ENCODE peak calls at places on chromosomes 4 and X, in seven cellular contexts. N is heart right ventricle, B is mesendoderm, M is mucosa of descending colon, C is thyroid gland, F is mammary epithelial cell, A is prostate gland. D is an unnamed sample. For H3K4me1, the result is how much of the 10 kb centered on the place peaks cover.

GRCh38 chr4:2652415-2653155 is 103.6 kb downstream of the TNIP2 start:
- DNase-seq in M (no peak), A (no peak), B (peak), C (no peak), N (no peak), F (no peak), D (no peak)

GRCh38 chrX:139924069-139924695 is 8.7 kb downstream of the ATP11C start:
- DNase-seq in N (no peak), B (no peak), C (no peak), F (no peak), M (no peak), A (no peak), D (no peak)

GRCh38 chr4:156169011-156169410 is 215.3 kb upstream of the CTSO start:
- DNase-seq in A (no peak), F (peak), M (no peak), B (peak), C (peak), N (no peak), D (peak)

GRCh38 chr4:152691761-152692160 is 12.0 kb upstream of the TMEM154 start:
- DNase-seq in A (no peak), F (no peak), M (no peak), C (no peak), N (no peak), B (no peak), D (no peak)

GRCh38 chrX:77788050-77788449 is 2.0 kb upstream of the ATRX start:
- DNase-seq in F (no peak), B (peak), M (no peak), N (no peak), A (no peak), C (no peak), D (no peak)

GRCh38 chr4:54254915-54255246 is 25.8 kb downstream of the PDGFRA start:
- DNase-seq in C (no peak), N (no peak), F (no peak), A (no peak), B (no peak), M (no peak), D (no peak)

GRCh38 chrX:29530520-29530919 is 684.8 kb upstream of the MAGEB2 start:
- DNase-seq in A (no peak), M (no peak), F (peak), B (no peak), C (no peak), N (no peak), D (no peak)

GRCh38 chr4:52010976-52011375 is 9.2 kb downstream of the LRRC66 start:
- DNase-seq in A (no peak), M (no peak), F (no peak), B (no peak), N (no peak), C (no peak), D (no peak)

GRCh38 chr4:122412547-122412946 is 33.7 kb downstream of the ADAD1 start:
- DNase-seq in F (no peak), N (no peak), B (no peak), C (no peak), M (no peak), A (no peak), D (no peak)

GRCh38 chrX:15930585-15930984 is 76.0 kb upstream of the AP1S2 start:
- DNase-seq in A (no peak), C (no peak), M (no peak), B (peak), N (no peak), F (peak), D (no peak)

GRCh38 chr4:123943976-123944375 is 547.4 kb downstream of the SPRY1 start:
- DNase-seq in F (no peak), N (no peak), A (no peak), B (no peak), C (no peak), M (no peak), D (no peak)

GRCh38 chr4:52711271-52711670 is 40.0 kb downstream of the ERVMER34-1 start:
- DNase-seq in B (no peak), A (no peak), N (no peak), F (no peak), M (no peak), C (peak), D (no peak)

GRCh38 chr4:74097161-74097560 is 1.8 kb downstream of the CXCL2 start:
- DNase-seq in F (peak), M (no peak), N (no peak), B (no peak), A (no peak), C (no peak), D (no peak)

GRCh38 chr4:110787109-110787508 is 164.2 kb upstream of the PITX2 start:
- DNase-seq in M (no peak), A (no peak), F (no peak), C (no peak), B (no peak), N (no peak), D (no peak)

GRCh38 chrX:17377047-17377692 is 2.2 kb downstream of the NHS start:
- DNase-seq in F (peak), A (peak), M (peak), C (peak), N (peak), B (peak), D (peak)

GRCh38 chr4:69583543-69583942 is 55.9 kb downstream of the UGT2A2 start:
- DNase-seq in F (no peak), M (no peak), C (no peak), A (no peak), N (no peak), B (no peak), D (no peak)

GRCh38 chr4:116702949-116703348 is 382.4 kb downstream of the TRAM1L1 start:
- DNase-seq in B (peak), C (no peak), M (no peak), F (no peak), N (no peak), A (no peak), D (no peak)

GRCh38 chr4:148226341-148226740 is 215.9 kb downstream of the NR3C2 start:
- DNase-seq in M (no peak), A (no peak), N (no peak), F (no peak), B (no peak), C (no peak), D (no peak)

GRCh38 chr4:45215976-45216542 is 489.7 kb upstream of the GNPDA2 start:
- DNase-seq in C (no peak), N (no peak), M (no peak), B (no peak), F (no peak), A (no peak), D (no peak)

GRCh38 chr4:184248216-184248615 is 30.5 kb upstream of the ENPP6 start:
- DNase-seq in N (no peak), F (no peak), M (no peak), A (no peak), B (no peak), C (no peak), D (no peak)

DNA sequence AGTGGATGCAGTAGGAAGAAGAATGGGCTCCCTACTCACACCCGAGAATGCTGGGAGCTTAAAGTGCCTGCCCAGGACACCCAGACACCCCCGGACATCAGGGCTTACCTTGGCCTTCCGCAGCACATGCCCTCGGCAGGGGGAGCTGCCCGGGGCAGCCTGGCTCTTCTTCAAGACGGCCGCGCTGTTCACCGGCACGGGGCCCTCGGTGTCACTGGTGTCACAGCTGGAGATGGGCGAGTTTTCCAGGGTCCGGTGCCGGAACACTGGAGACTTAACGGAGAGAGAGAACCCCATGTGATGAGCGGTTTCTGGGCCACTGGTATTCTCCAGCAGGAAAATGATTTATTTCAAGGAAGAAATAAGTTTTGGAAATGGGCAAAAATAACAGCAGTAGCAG is 170.9 kb downstream of the AFAP1 start:
- DNase-seq in B (no peak), N (no peak), M (no peak), C (no peak), F (no peak), A (no peak), D (peak)
- H3K4me3 ChIP-seq in B (no peak), N (no peak), M (no peak), C (no peak), F (no peak), A (no peak), D (no peak)

GRCh38 chrX:130100180-130100579 is 10.1 kb downstream of the ELF4 start:
- DNase-seq in M (peak), C (peak), B (no peak), F (no peak), N (peak), A (no peak), D (peak)
- H3K4me1 ChIP-seq in M (under half), C (under half), B (under half), F (under half), N (under half), A (under half), D (under half)

DNA sequence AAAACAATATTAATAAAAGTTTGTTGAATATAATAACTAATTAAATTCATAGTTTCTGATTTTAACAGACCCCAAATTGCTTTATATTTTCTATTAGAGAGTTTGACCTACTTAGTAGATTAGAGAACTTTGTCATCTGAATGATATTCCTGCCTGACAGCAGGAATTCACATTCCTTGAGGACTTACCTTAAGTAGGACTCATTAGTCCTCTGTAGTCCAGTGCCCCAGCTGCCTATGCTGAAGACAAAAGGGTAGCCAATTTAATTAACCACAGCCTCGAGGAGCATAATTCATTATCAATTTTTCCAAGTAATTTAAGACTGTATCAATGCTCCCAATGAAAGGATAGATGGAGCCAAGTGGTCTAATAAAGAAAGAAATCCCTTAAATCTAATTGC is 1405.0 kb upstream of the IGFBP7 start:
- DNase-seq in B (peak), C (no peak), M (no peak), N (no peak), F (no peak), A (no peak), D (no peak)
- H3K4me3 ChIP-seq in B (no peak), C (no peak), M (no peak), N (no peak), F (no peak), A (no peak), D (no peak)

GRCh38 chr4:75668596-75668995 is 4.6 kb downstream of the G3BP2 start:
- DNase-seq in B (no peak), M (no peak), A (no peak), N (no peak), F (no peak), C (no peak), D (no peak)
- H3K4me1 ChIP-seq in B (under half), M (under half), A (under half), N (under half), F (under half), C (under half), D (under half)

DNA sequence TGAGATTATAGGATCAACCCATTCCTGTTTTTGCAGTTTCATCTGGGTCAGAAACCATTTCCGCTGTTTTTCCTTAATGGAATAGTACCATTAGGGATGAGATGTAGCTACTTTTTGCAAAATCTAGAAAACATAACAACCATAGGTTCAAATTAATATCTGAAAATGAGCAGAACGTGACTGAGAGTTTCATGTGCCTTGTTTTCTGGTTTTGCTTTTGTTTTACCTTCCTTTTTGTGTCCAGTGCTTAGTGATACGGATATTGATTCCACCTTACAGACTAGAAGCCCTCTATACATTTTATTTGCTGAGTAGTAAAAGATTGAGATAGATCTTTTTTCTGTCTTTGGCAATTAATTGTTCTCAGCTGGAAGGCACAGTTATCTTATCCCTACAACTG is 46.5 kb downstream of the SNX25 start:
- DNase-seq in N (no peak), C (no peak), F (no peak), B (no peak), A (no peak), M (no peak), D (no peak)
- H3K4me3 ChIP-seq in N (peak), C (no peak), F (no peak), B (no peak), A (no peak), M (no peak), D (peak)

DNA sequence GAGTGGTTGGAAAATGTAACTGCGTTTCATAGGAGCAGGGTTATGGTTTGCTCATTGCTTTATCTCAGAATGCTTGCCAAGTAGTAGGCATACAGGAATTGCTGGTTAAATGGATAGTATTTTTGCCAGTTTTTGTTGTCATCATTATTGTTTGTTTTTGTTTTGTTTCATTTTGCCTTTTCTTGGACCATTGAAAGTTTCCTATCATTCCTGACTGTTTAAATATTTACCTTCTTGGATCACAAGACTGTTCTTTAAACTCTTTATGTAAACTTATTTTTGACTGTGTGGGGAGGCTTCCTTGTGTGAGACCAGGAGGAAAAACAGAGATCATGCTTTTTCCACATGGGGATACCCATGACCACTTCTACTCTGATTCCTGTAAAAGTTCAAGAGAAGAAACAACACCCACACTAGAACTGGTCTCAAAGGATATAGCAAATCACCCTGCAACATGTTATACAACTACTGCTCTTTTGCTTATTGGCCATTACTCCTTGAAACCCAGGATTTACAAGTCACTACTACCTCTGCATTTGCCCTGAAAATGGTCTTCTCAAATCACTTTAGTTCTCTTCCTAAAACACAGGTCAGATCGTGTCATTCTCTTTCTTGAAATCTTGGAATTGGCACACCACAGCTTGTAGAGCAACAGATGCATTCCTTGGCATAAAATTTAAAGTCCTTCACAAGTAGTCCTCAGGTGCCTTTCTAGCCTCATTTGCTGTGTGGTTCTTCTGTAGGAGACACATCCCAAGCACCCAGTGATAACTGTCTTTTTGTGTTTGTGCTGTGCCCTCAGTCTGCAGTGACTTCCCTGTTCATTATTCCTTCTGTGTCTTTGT is 51.3 kb downstream of the FNIP2 start:
- DNase-seq in N (no peak), A (no peak), C (no peak), B (no peak), M (no peak), F (no peak), D (no peak)
- H3K4me1 ChIP-seq in N (under half), A (under half), C (under half), B (under half), M (half or more), F (under half), D (under half)

GRCh38 chr4:119142837-119143236 is 7.2 kb downstream of the MYOZ2 start:
- DNase-seq in N (no peak), C (no peak), M (no peak), A (no peak), F (no peak), B (no peak), D (no peak)

GRCh38 chr4:119136541-119136940 is 909 bp downstream of the MYOZ2 start:
- DNase-seq in C (no peak), N (no peak), M (no peak), A (no peak), B (peak), F (no peak), D (no peak)

GRCh38 chr4:119138046-119138445 is 2.4 kb downstream of the MYOZ2 start:
- DNase-seq in A (no peak), M (no peak), C (no peak), B (peak), F (no peak), N (no peak), D (no peak)

GRCh38 chr4:119139822-119140252 is 4.2 kb downstream of the MYOZ2 start:
- DNase-seq in M (no peak), A (no peak), F (no peak), B (no peak), C (no peak), N (no peak), D (no peak)

DNA sequence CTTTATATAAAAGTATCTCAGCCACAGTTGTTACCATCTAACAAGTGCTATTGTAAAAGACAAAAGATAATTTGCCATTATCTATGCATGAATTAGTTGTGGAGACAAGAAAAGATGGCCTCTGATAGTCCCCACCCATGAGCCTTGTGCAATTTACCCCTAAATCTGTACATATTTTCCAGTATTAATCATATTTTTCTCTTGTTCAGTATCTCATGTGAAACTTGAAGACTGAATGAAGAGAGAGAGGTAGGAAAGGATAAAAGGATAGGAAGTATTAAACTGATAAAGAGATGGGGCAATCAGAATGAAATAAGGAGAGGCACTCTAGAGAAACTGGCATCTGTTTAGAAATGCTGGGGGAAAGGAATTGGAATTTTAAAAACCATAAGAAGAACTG is 3.7 kb downstream of the MYOZ2 start:
- DNase-seq in F (peak), N (no peak), M (no peak), B (no peak), C (no peak), A (no peak), D (no peak)
- H3K4me3 ChIP-seq in F (no peak), N (peak), M (no peak), B (no peak), C (no peak), A (no peak), D (peak)

GRCh38 chr4:24547979-24548378 is 36.4 kb downstream of the DHX15 start:
- DNase-seq in C (no peak), F (no peak), N (no peak), M (no peak), A (no peak), B (peak), D (no peak)
- H3K4me1 ChIP-seq in C (under half), F (under half), N (under half), M (under half), A (under half), B (under half), D (under half)

GRCh38 chrX:12978205-12979010 is 3.5 kb downstream of the TMSB4X start:
- DNase-seq in B (peak), N (peak), M (peak), F (peak), A (no peak), C (no peak), D (peak)
- H3K4me3 ChIP-seq in B (no peak), N (peak), M (no peak), F (no peak), A (no peak), C (no peak), D (peak)

D was measured in right cardiac atrium.